ENCODE peak calls at places on chromosome 16, in five cellular contexts. One of them, this sample, is unnamed.

GRCh38 chr16:25978227-25978626 is 286.5 kb downstream of the HS3ST4 start:
- DNase-seq in mammary epithelial cell: no peak
- DNase-seq in OCI-LY7: no peak
- DNase-seq in stomach: peak; percentile 39
- DNase-seq in cardiac muscle cell: no peak
- DNase-seq in this sample: no peak

GRCh38 chr16:15907863-15908478 is 19.6 kb upstream of the CEP20 start:
- DNase-seq in OCI-LY7: peak; percentile 98
- DNase-seq in mammary epithelial cell: peak; percentile 48
- DNase-seq in stomach: peak; percentile 35
- DNase-seq in cardiac muscle cell: peak; percentile 42
- DNase-seq in this sample: peak; percentile 22

GRCh38 chr16:17467923-17468540 is 2.7 kb downstream of the XYLT1 start:
- DNase-seq in cardiac muscle cell: peak; percentile 82
- DNase-seq in stomach: peak; percentile 67
- DNase-seq in OCI-LY7: peak; percentile 63
- DNase-seq in mammary epithelial cell: peak; percentile 6
- DNase-seq in this sample: peak; percentile 85

GRCh38 chr16:56950455-56950854 is 11.3 kb upstream of the CETP start:
- DNase-seq in mammary epithelial cell: no peak
- DNase-seq in OCI-LY7: no peak
- DNase-seq in cardiac muscle cell: no peak
- DNase-seq in stomach: no peak
- DNase-seq in this sample: no peak

GRCh38 chr16:88062341-88062861 is 111.2 kb downstream of the BANP start:
- DNase-seq in cardiac muscle cell: peak; percentile 46
- DNase-seq in OCI-LY7: no peak
- DNase-seq in stomach: no peak
- DNase-seq in mammary epithelial cell: no peak
- DNase-seq in this sample: no peak

GRCh38 chr16:4486126-4486893 is 10.1 kb downstream of the HMOX2 start:
- DNase-seq in cardiac muscle cell: peak; percentile 66
- DNase-seq in stomach: peak; percentile 71
- DNase-seq in OCI-LY7: no peak
- DNase-seq in mammary epithelial cell: no peak
- DNase-seq in this sample: no peak

GRCh38 chr16:25372716-25373115 is 115.1 kb upstream of the ZKSCAN2 start:
- DNase-seq in cardiac muscle cell: no peak
- DNase-seq in OCI-LY7: no peak
- DNase-seq in mammary epithelial cell: no peak
- DNase-seq in stomach: no peak
- DNase-seq in this sample: no peak

GRCh38 chr16:4200000-4200780 is 41.7 kb downstream of the SRL start:
- DNase-seq in mammary epithelial cell: peak; percentile 51
- DNase-seq in OCI-LY7: peak; percentile 56
- DNase-seq in stomach: peak; percentile 81
- DNase-seq in cardiac muscle cell: peak; percentile 81
- DNase-seq in this sample: peak; percentile 84

GRCh38 chr16:17520567-17520966 is 49.8 kb upstream of the XYLT1 start:
- DNase-seq in OCI-LY7: no peak
- DNase-seq in stomach: no peak
- DNase-seq in cardiac muscle cell: no peak
- DNase-seq in mammary epithelial cell: no peak
- DNase-seq in this sample: no peak

GRCh38 chr16:83933885-83934683 is 19.0 kb upstream of the OSGIN1 start:
- DNase-seq in stomach: no peak
- DNase-seq in OCI-LY7: no peak
- DNase-seq in cardiac muscle cell: no peak
- DNase-seq in mammary epithelial cell: no peak
- DNase-seq in this sample: no peak

GRCh38 chr16:13994239-13995106 is 74.5 kb downstream of the ERCC4 start:
- DNase-seq in stomach: no peak
- DNase-seq in cardiac muscle cell: peak; percentile 14
- DNase-seq in OCI-LY7: no peak
- DNase-seq in mammary epithelial cell: no peak
- DNase-seq in this sample: no peak

GRCh38 chr16:61829631-61830030 is 206.6 kb downstream of the CDH8 start:
- DNase-seq in mammary epithelial cell: no peak
- DNase-seq in stomach: no peak
- DNase-seq in OCI-LY7: no peak
- DNase-seq in cardiac muscle cell: no peak
- DNase-seq in this sample: no peak

GRCh38 chr16:76278976-76279375 is 1.8 kb downstream of the CNTNAP4 start:
- DNase-seq in cardiac muscle cell: peak; percentile 61
- DNase-seq in stomach: no peak
- DNase-seq in mammary epithelial cell: peak; percentile 7
- DNase-seq in OCI-LY7: peak; percentile 45
- DNase-seq in this sample: no peak

GRCh38 chr16:10982430-10983174 is 38.2 kb downstream of the CLEC16A start:
- DNase-seq in OCI-LY7: peak; percentile 25
- DNase-seq in cardiac muscle cell: no peak
- DNase-seq in mammary epithelial cell: no peak
- DNase-seq in stomach: no peak
- DNase-seq in this sample: no peak

GRCh38 chr16:20704281-20704680 is 6.8 kb upstream of the ACSM1 start:
- DNase-seq in mammary epithelial cell: peak; percentile 3
- DNase-seq in cardiac muscle cell: no peak
- DNase-seq in OCI-LY7: no peak
- DNase-seq in stomach: no peak
- DNase-seq in this sample: no peak

GRCh38 chr16:19227643-19228042 is 57.9 kb upstream of the CLEC19A start:
- DNase-seq in stomach: no peak
- DNase-seq in OCI-LY7: no peak
- DNase-seq in cardiac muscle cell: no peak
- DNase-seq in mammary epithelial cell: no peak
- DNase-seq in this sample: no peak

GRCh38 chr16:21950782-21951521 is 2.2 kb upstream of the UQCRC2 start:
- DNase-seq in cardiac muscle cell: peak; percentile 12
- DNase-seq in mammary epithelial cell: peak; percentile 31
- DNase-seq in stomach: no peak
- DNase-seq in OCI-LY7: peak; percentile 53
- DNase-seq in this sample: peak; percentile 20

GRCh38 chr16:4994719-4995434 is 36.7 kb downstream of the SEC14L5 start:
- DNase-seq in mammary epithelial cell: no peak
- DNase-seq in OCI-LY7: no peak
- DNase-seq in cardiac muscle cell: no peak
- DNase-seq in stomach: no peak
- DNase-seq in this sample: no peak

GRCh38 chr16:74608944-74609343 is 2.0 kb upstream of the GLG1 start:
- DNase-seq in cardiac muscle cell: no peak
- DNase-seq in mammary epithelial cell: no peak
- DNase-seq in stomach: no peak
- DNase-seq in OCI-LY7: no peak
- DNase-seq in this sample: no peak

GRCh38 chr16:19113577-19114358 is at the start of gene ITPRIPL2:
- DNase-seq in cardiac muscle cell: peak; percentile 71
- DNase-seq in stomach: peak; percentile 83
- DNase-seq in OCI-LY7: no peak
- DNase-seq in mammary epithelial cell: peak; percentile 80
- DNase-seq in this sample: peak; percentile 86

GRCh38 chr16:57422026-57422944 is 17.7 kb downstream of the CCL17 start:
- DNase-seq in stomach: peak; percentile 52
- DNase-seq in OCI-LY7: peak; percentile 23
- DNase-seq in cardiac muscle cell: peak; percentile 60
- DNase-seq in mammary epithelial cell: peak; percentile 33
- DNase-seq in this sample: peak; percentile 59

GRCh38 chr16:57023541-57024249 is 34.3 kb downstream of the NLRC5 start:
- DNase-seq in OCI-LY7: no peak
- DNase-seq in cardiac muscle cell: no peak
- DNase-seq in mammary epithelial cell: no peak
- DNase-seq in stomach: no peak
- DNase-seq in this sample: no peak

GRCh38 chr16:30151091-30151490 is 28.1 kb upstream of the MAPK3 start:
- DNase-seq in OCI-LY7: no peak
- DNase-seq in stomach: no peak
- DNase-seq in cardiac muscle cell: no peak
- DNase-seq in mammary epithelial cell: no peak
- DNase-seq in this sample: no peak

GRCh38 chr16:14186007-14186953 is 115.2 kb downstream of the MRTFB start:
- DNase-seq in cardiac muscle cell: peak; percentile 77
- DNase-seq in OCI-LY7: peak; percentile 4
- DNase-seq in stomach: no peak
- DNase-seq in mammary epithelial cell: no peak
- DNase-seq in this sample: no peak

GRCh38 chr16:66489385-66489784 is 60.5 kb downstream of the TK2 start:
- DNase-seq in stomach: peak; percentile 14
- DNase-seq in mammary epithelial cell: no peak
- DNase-seq in OCI-LY7: no peak
- DNase-seq in cardiac muscle cell: no peak
- DNase-seq in this sample: no peak

GRCh38 chr16:56344518-56345405 is 80.6 kb downstream of the AMFR start:
- DNase-seq in OCI-LY7: no peak
- DNase-seq in stomach: no peak
- DNase-seq in mammary epithelial cell: no peak
- DNase-seq in cardiac muscle cell: no peak
- DNase-seq in this sample: no peak

GRCh38 chr16:54930034-54930938 is at the start of gene IRX5:
- DNase-seq in OCI-LY7: peak; percentile 89
- DNase-seq in mammary epithelial cell: peak; percentile 97
- DNase-seq in stomach: peak; percentile 92
- DNase-seq in cardiac muscle cell: peak; percentile 97
- DNase-seq in this sample: peak; percentile 80

GRCh38 chr16:88049020-88049419 is 97.8 kb downstream of the BANP start:
- DNase-seq in stomach: no peak
- DNase-seq in cardiac muscle cell: no peak
- DNase-seq in mammary epithelial cell: no peak
- DNase-seq in OCI-LY7: no peak
- DNase-seq in this sample: no peak

GRCh38 chr16:11613381-11614303 is 26.9 kb upstream of the LITAF start:
- DNase-seq in cardiac muscle cell: no peak
- DNase-seq in stomach: peak; percentile 69
- DNase-seq in mammary epithelial cell: peak; percentile 94
- DNase-seq in OCI-LY7: peak; percentile 60
- DNase-seq in this sample: peak; percentile 92

GRCh38 chr16:54098247-54098646 is 188.3 kb downstream of the IRX3 start:
- DNase-seq in cardiac muscle cell: no peak
- DNase-seq in OCI-LY7: no peak
- DNase-seq in mammary epithelial cell: no peak
- DNase-seq in stomach: no peak
- DNase-seq in this sample: no peak

GRCh38 chr16:27945233-27945975 is 118.1 kb downstream of the GSG1L start:
- DNase-seq in OCI-LY7: no peak
- DNase-seq in stomach: peak; percentile 9
- DNase-seq in cardiac muscle cell: no peak
- DNase-seq in mammary epithelial cell: no peak
- DNase-seq in this sample: no peak

GRCh38 chr16:89009343-89010209 is 32.6 kb upstream of the CBFA2T3 start:
- DNase-seq in OCI-LY7: peak; percentile 46
- DNase-seq in cardiac muscle cell: peak; percentile 81
- DNase-seq in mammary epithelial cell: no peak
- DNase-seq in stomach: no peak
- DNase-seq in this sample: no peak

GRCh38 chr16:86616906-86617305 is 38.6 kb downstream of the FOXL1 start:
- DNase-seq in OCI-LY7: no peak
- DNase-seq in cardiac muscle cell: no peak
- DNase-seq in stomach: no peak
- DNase-seq in mammary epithelial cell: no peak
- DNase-seq in this sample: no peak

GRCh38 chr16:86620184-86620583 is 41.8 kb downstream of the FOXL1 start:
- DNase-seq in OCI-LY7: no peak
- DNase-seq in mammary epithelial cell: no peak
- DNase-seq in cardiac muscle cell: no peak
- DNase-seq in stomach: no peak
- DNase-seq in this sample: no peak

GRCh38 chr16:86618431-86619262 is 40.3 kb downstream of the FOXL1 start:
- DNase-seq in cardiac muscle cell: no peak
- DNase-seq in OCI-LY7: no peak
- DNase-seq in stomach: no peak
- DNase-seq in mammary epithelial cell: no peak
- DNase-seq in this sample: no peak

GRCh38 chr16:86621966-86622365 is 43.6 kb downstream of the FOXL1 start:
- DNase-seq in stomach: no peak
- DNase-seq in OCI-LY7: no peak
- DNase-seq in cardiac muscle cell: no peak
- DNase-seq in mammary epithelial cell: no peak
- DNase-seq in this sample: no peak

GRCh38 chr16:86619263-86619935 is 41.0 kb downstream of the FOXL1 start:
- DNase-seq in cardiac muscle cell: no peak
- DNase-seq in stomach: no peak
- DNase-seq in OCI-LY7: no peak
- DNase-seq in mammary epithelial cell: no peak
- DNase-seq in this sample: no peak
- H3K4me3 ChIP-seq in cardiac muscle cell: no peak overlapping the region
- H3K4me3 ChIP-seq in stomach: no peak overlapping the region
- H3K4me3 ChIP-seq in OCI-LY7: no peak overlapping the region
- H3K4me3 ChIP-seq in mammary epithelial cell: no peak overlapping the region
- H3K4me3 ChIP-seq in this sample: no peak overlapping the region

DNA sequence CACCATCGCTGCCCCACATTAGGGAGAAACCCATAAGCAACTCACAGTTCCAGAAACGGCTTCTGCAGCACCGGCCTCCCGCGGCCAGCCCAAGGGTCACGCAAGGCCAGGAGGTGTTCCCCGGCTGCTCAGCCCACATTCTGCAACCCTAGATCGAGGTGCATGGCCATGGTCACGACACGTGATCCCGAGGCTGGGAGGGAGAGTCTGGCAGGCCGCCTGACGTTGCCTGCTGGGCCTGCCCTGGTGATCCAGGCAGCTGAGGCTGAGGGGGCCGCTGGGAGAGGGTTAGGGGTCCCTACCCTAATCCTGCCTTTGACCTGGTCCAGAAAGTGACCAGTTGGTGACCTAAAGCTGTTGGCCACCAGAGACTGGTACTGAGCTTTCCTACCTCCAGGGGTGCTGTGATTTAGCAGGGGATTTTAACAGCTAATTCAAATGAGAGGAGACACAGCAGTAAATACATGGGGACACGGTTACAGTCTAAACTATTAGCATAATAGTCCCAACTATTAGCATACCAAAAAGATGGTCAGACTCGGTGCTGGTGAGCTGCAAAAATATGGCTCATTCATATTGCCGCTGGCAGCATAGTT is 97.4 kb upstream of the CIBAR2 start:
- DNase-seq in mammary epithelial cell: no peak
- DNase-seq in cardiac muscle cell: no peak
- DNase-seq in stomach: no peak
- DNase-seq in OCI-LY7: no peak
- DNase-seq in this sample: no peak
- H3K4me1 ChIP-seq in mammary epithelial cell: peaks cover 10% of the 10 kb centered on the region
- H3K4me1 ChIP-seq in cardiac muscle cell: peaks cover 48% of the 10 kb centered on the region
- H3K4me1 ChIP-seq in stomach: peaks cover 21% of the 10 kb centered on the region
- H3K4me1 ChIP-seq in OCI-LY7: no peaks in the 10 kb centered on the region
- H3K4me1 ChIP-seq in this sample: no peaks in the 10 kb centered on the region

GRCh38 chr16:70152578-70153302 is 20.8 kb upstream of the CLEC18C start:
- DNase-seq in cardiac muscle cell: no peak
- DNase-seq in OCI-LY7: no peak
- DNase-seq in mammary epithelial cell: no peak
- DNase-seq in stomach: peak; percentile 46
- DNase-seq in this sample: no peak
- H3K4me3 ChIP-seq in cardiac muscle cell: no peak overlapping the region
- H3K4me3 ChIP-seq in OCI-LY7: no peak overlapping the region
- H3K4me3 ChIP-seq in mammary epithelial cell: no peak overlapping the region
- H3K4me3 ChIP-seq in stomach: no peak overlapping the region
- H3K4me3 ChIP-seq in this sample: no peak overlapping the region

GRCh38 chr16:79186196-79186595 is 414.3 kb downstream of the MAF start:
- DNase-seq in stomach: no peak
- DNase-seq in mammary epithelial cell: no peak
- DNase-seq in cardiac muscle cell: peak; percentile 14
- DNase-seq in OCI-LY7: no peak
- DNase-seq in this sample: no peak
- H3K4me1 ChIP-seq in stomach: no peaks in the 10 kb centered on the region
- H3K4me1 ChIP-seq in mammary epithelial cell: no peaks in the 10 kb centered on the region
- H3K4me1 ChIP-seq in cardiac muscle cell: peaks cover 9% of the 10 kb centered on the region
- H3K4me1 ChIP-seq in OCI-LY7: peaks cover 7% of the 10 kb centered on the region
- H3K4me1 ChIP-seq in this sample: no peaks in the 10 kb centered on the region

This sample was measured in colonic mucosa.